ENCODE peak calls at places on chromosomes 5 and 9, in four cellular contexts. One of them, this sample, is unnamed.

GRCh38 chr9:4106744-4107143 is 193.1 kb downstream of the GLIS3 start:
- DNase-seq in H1: no peak
- DNase-seq in K562: no peak
- DNase-seq in GM12892: no peak
- DNase-seq in this sample: no peak

GRCh38 chr5:159199225-159199624 is 10.1 kb downstream of the RNF145 start:
- DNase-seq in H1: no peak
- DNase-seq in K562: no peak
- DNase-seq in GM12892: no peak
- DNase-seq in this sample: no peak

GRCh38 chr9:36864491-36865410 is 169.3 kb downstream of the PAX5 start:
- DNase-seq in H1: no peak
- DNase-seq in K562: no peak
- DNase-seq in GM12892: no peak
- DNase-seq in this sample: no peak

GRCh38 chr5:80904533-80905187 is 55.5 kb upstream of the RASGRF2 start:
- DNase-seq in H1: no peak
- DNase-seq in K562: no peak
- DNase-seq in GM12892: no peak
- DNase-seq in this sample: no peak

GRCh38 chr9:8292657-8293056 is 493.1 kb upstream of the DMAC1 start:
- DNase-seq in H1: no peak
- DNase-seq in K562: no peak
- DNase-seq in GM12892: no peak
- DNase-seq in this sample: no peak

GRCh38 chr9:127742435-127743088 is 7.5 kb upstream of the TOR2A start:
- DNase-seq in H1: peak
- DNase-seq in K562: peak
- DNase-seq in GM12892: no peak
- DNase-seq in this sample: no peak

GRCh38 chr9:36898621-36899020 is 135.4 kb downstream of the PAX5 start:
- DNase-seq in H1: no peak
- DNase-seq in K562: no peak
- DNase-seq in GM12892: no peak
- DNase-seq in this sample: no peak

GRCh38 chr5:159319822-159320221 is 10.5 kb downstream of the IL12B start:
- DNase-seq in H1: no peak
- DNase-seq in K562: no peak
- DNase-seq in GM12892: no peak
- DNase-seq in this sample: no peak

GRCh38 chr5:88666761-88667186 is 216.2 kb downstream of the MEF2C start:
- DNase-seq in H1: no peak
- DNase-seq in K562: no peak
- DNase-seq in GM12892: no peak
- DNase-seq in this sample: no peak

GRCh38 chr5:86878250-86878649 is 260.5 kb downstream of the COX7C start:
- DNase-seq in H1: no peak
- DNase-seq in K562: no peak
- DNase-seq in GM12892: no peak
- DNase-seq in this sample: no peak

GRCh38 chr5:145697251-145698016 is 137.7 kb downstream of the PRELID2 start:
- DNase-seq in H1: no peak
- DNase-seq in K562: peak
- DNase-seq in GM12892: no peak
- DNase-seq in this sample: peak

GRCh38 chr5:55546991-55547390 is 12.2 kb upstream of the PLPP1 start:
- DNase-seq in H1: no peak
- DNase-seq in K562: no peak
- DNase-seq in GM12892: no peak
- DNase-seq in this sample: no peak

GRCh38 chr9:136324501-136325300 is 2.6 kb upstream of the GPSM1 start:
- DNase-seq in H1: no peak
- DNase-seq in K562: no peak
- DNase-seq in GM12892: no peak
- DNase-seq in this sample: no peak

GRCh38 chr9:136312436-136312835 is 8.5 kb upstream of the CCDC187 start:
- DNase-seq in H1: no peak
- DNase-seq in K562: peak
- DNase-seq in GM12892: peak
- DNase-seq in this sample: no peak

GRCh38 chr9:93093449-93094293 is 2.3 kb upstream of the CARD19 start:
- DNase-seq in H1: no peak
- DNase-seq in K562: no peak
- DNase-seq in GM12892: no peak
- DNase-seq in this sample: no peak

GRCh38 chr5:16600397-16600796 is 16.4 kb downstream of the RETREG1 start:
- DNase-seq in H1: no peak
- DNase-seq in K562: no peak
- DNase-seq in GM12892: no peak
- DNase-seq in this sample: no peak

GRCh38 chr5:1734271-1734907 is 65.2 kb downstream of the MRPL36 start:
- DNase-seq in H1: no peak
- DNase-seq in K562: no peak
- DNase-seq in GM12892: no peak
- DNase-seq in this sample: no peak

GRCh38 chr5:78534148-78535009 is 114.2 kb downstream of the LHFPL2 start:
- DNase-seq in H1: no peak
- DNase-seq in K562: peak
- DNase-seq in GM12892: no peak
- DNase-seq in this sample: no peak

GRCh38 chr9:90868555-90868954 is 66.9 kb downstream of the SYK start:
- DNase-seq in H1: no peak
- DNase-seq in K562: no peak
- DNase-seq in GM12892: no peak
- DNase-seq in this sample: no peak

GRCh38 chr5:38911933-38912332 is 66.1 kb downstream of the OSMR start:
- DNase-seq in H1: no peak
- DNase-seq in K562: no peak
- DNase-seq in GM12892: no peak
- DNase-seq in this sample: no peak

GRCh38 chr9:123265833-123266232 is 2.6 kb downstream of the STRBP start:
- DNase-seq in H1: no peak
- DNase-seq in K562: peak
- DNase-seq in GM12892: no peak
- DNase-seq in this sample: no peak

GRCh38 chr5:91384671-91385430 is 1.7 kb upstream of the ARRDC3 start:
- DNase-seq in H1: no peak
- DNase-seq in K562: peak
- DNase-seq in GM12892: peak
- DNase-seq in this sample: peak

GRCh38 chr5:91302335-91302734 is 80.8 kb downstream of the ARRDC3 start:
- DNase-seq in H1: no peak
- DNase-seq in K562: no peak
- DNase-seq in GM12892: no peak
- DNase-seq in this sample: no peak

GRCh38 chr9:70049672-70050271 is 6.1 kb downstream of the MAMDC2 start:
- DNase-seq in H1: no peak
- DNase-seq in K562: no peak
- DNase-seq in GM12892: no peak
- DNase-seq in this sample: no peak

GRCh38 chr9:115808108-115808507 is 345.5 kb upstream of the PAPPA start:
- DNase-seq in H1: no peak
- DNase-seq in K562: no peak
- DNase-seq in GM12892: no peak
- DNase-seq in this sample: no peak

GRCh38 chr5:172110921-172111873 is 76.8 kb downstream of the STK10 start:
- DNase-seq in H1: no peak
- DNase-seq in K562: peak
- DNase-seq in GM12892: peak
- DNase-seq in this sample: no peak

GRCh38 chr5:139389701-139390638 is at the start of gene MZB1:
- DNase-seq in H1: no peak
- DNase-seq in K562: no peak
- DNase-seq in GM12892: peak
- DNase-seq in this sample: no peak

GRCh38 chr5:139386039-139386438 is 2.9 kb upstream of the SLC23A1 start:
- DNase-seq in H1: no peak
- DNase-seq in K562: no peak
- DNase-seq in GM12892: no peak
- DNase-seq in this sample: no peak

GRCh38 chr5:139390639-139391569 is 1.2 kb upstream of the MZB1 start:
- DNase-seq in H1: no peak
- DNase-seq in K562: no peak
- DNase-seq in GM12892: no peak
- DNase-seq in this sample: no peak

GRCh38 chr5:139387611-139388197 is 2.0 kb downstream of the MZB1 start:
- DNase-seq in H1: no peak
- DNase-seq in K562: no peak
- DNase-seq in GM12892: no peak
- DNase-seq in this sample: no peak

GRCh38 chr5:139388198-139388821 is 1.4 kb downstream of the MZB1 start:
- DNase-seq in H1: no peak
- DNase-seq in K562: no peak
- DNase-seq in GM12892: no peak
- DNase-seq in this sample: no peak
- TF ChIP-seq POLR2A in H1: no peak
- TF ChIP-seq POLR2A in K562: no peak
- TF ChIP-seq POLR2A in GM12892: peak
- TF ChIP-seq POLR2A in this sample: no peak

GRCh38 chr5:149457393-149457763 is 78.3 kb upstream of the IL17B start:
- DNase-seq in H1: no peak
- DNase-seq in K562: no peak
- DNase-seq in GM12892: no peak
- DNase-seq in this sample: no peak

GRCh38 chr5:149456597-149457392 is 77.7 kb upstream of the IL17B start:
- DNase-seq in H1: no peak
- DNase-seq in K562: peak
- DNase-seq in GM12892: no peak
- DNase-seq in this sample: no peak

GRCh38 chr5:149452665-149453617 is 73.8 kb upstream of the IL17B start:
- DNase-seq in H1: no peak
- DNase-seq in K562: no peak
- DNase-seq in GM12892: no peak
- DNase-seq in this sample: no peak

GRCh38 chr5:149453618-149454415 is 74.7 kb upstream of the IL17B start:
- DNase-seq in H1: no peak
- DNase-seq in K562: no peak
- DNase-seq in GM12892: no peak
- DNase-seq in this sample: no peak

GRCh38 chr5:149455889-149456409 is 76.9 kb upstream of the IL17B start:
- DNase-seq in H1: no peak
- DNase-seq in K562: peak
- DNase-seq in GM12892: no peak
- DNase-seq in this sample: peak
- TF ChIP-seq POLR2AphosphoS5 in H1: no peak
- TF ChIP-seq POLR2AphosphoS5 in K562: peak
- TF ChIP-seq POLR2AphosphoS5 in GM12892: no peak
- TF ChIP-seq POLR2AphosphoS5 in this sample: peak

GRCh38 chr9:133853331-133853730 is 115.2 kb upstream of the SARDH start:
- DNase-seq in H1: no peak
- DNase-seq in K562: no peak
- DNase-seq in GM12892: no peak
- DNase-seq in this sample: no peak

GRCh38 chr9:133855802-133856592 is 117.8 kb upstream of the SARDH start:
- DNase-seq in H1: no peak
- DNase-seq in K562: no peak
- DNase-seq in GM12892: no peak
- DNase-seq in this sample: no peak

GRCh38 chr9:133854785-133855184 is 116.6 kb upstream of the SARDH start:
- DNase-seq in H1: no peak
- DNase-seq in K562: no peak
- DNase-seq in GM12892: no peak
- DNase-seq in this sample: no peak

GRCh38 chr9:133852476-133852875 is 114.3 kb upstream of the SARDH start:
- DNase-seq in H1: no peak
- DNase-seq in K562: no peak
- DNase-seq in GM12892: no peak
- DNase-seq in this sample: no peak

GRCh38 chr9:133854048-133854447 is 115.9 kb upstream of the SARDH start:
- DNase-seq in H1: no peak
- DNase-seq in K562: no peak
- DNase-seq in GM12892: no peak
- DNase-seq in this sample: no peak
- TF ChIP-seq POLR2A in H1: no peak
- TF ChIP-seq POLR2A in K562: no peak
- TF ChIP-seq POLR2A in GM12892: no peak
- TF ChIP-seq POLR2A in this sample: no peak

GRCh38 chr5:150517272-150518152 is 9.6 kb downstream of the NDST1 start:
- DNase-seq in H1: no peak
- DNase-seq in K562: peak
- DNase-seq in GM12892: no peak
- DNase-seq in this sample: peak
- TF ChIP-seq POLR2AphosphoS5 in H1: no peak
- TF ChIP-seq POLR2AphosphoS5 in K562: no peak
- TF ChIP-seq POLR2AphosphoS5 in GM12892: no peak
- TF ChIP-seq POLR2AphosphoS5 in this sample: no peak

GRCh38 chr9:96566401-96567202 is 53.0 kb downstream of the CDC14B start:
- DNase-seq in H1: peak
- DNase-seq in K562: peak
- DNase-seq in GM12892: peak
- DNase-seq in this sample: peak
- TF ChIP-seq POLR2A in H1: no peak
- TF ChIP-seq POLR2A in K562: no peak
- TF ChIP-seq POLR2A in GM12892: peak
- TF ChIP-seq POLR2A in this sample: no peak

DNA sequence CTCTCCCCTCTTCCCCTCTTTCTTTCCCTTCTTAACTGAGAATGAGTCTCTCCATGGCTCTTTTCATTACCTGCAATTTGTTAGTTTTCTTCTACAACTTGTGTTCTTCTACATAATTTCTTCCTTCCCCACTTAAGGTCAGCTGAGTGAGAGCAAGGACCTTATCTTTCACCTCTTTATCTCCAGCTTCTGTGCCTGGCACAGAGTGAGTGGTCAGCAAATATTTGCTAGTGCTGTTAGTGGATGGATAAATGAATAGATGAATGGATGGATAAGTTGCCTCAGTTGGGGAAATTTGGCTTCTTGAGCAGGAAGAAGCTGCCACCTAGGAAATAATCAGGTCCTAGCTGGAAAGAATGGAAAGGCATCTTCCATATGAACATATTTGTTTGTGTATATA is 44.6 kb upstream of the PPARGC1B start:
- DNase-seq in H1: no peak
- DNase-seq in K562: no peak
- DNase-seq in GM12892: no peak
- DNase-seq in this sample: no peak
- TF ChIP-seq POLR2AphosphoS5 in H1: no peak
- TF ChIP-seq POLR2AphosphoS5 in K562: no peak
- TF ChIP-seq POLR2AphosphoS5 in GM12892: no peak
- TF ChIP-seq POLR2AphosphoS5 in this sample: no peak

DNA sequence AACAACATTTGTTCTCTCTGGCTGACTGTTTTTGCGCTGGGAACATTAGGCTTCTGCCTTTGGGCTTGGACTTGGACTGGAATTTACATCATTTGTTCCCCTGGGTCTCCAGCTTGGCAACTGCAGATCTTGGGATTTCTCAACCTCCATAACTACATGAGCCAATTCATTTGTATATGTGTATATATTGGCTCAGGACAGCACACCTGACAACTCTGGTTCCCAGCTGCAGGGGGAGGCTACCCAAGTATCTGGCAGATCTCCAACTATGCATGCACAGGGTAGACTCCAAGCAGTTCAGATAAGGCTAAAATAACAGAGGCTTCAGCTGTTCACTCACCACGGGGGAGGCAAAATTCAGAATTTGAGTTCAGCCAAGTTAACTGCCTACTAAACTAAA is 31.6 kb upstream of the F2RL1 start:
- DNase-seq in H1: no peak
- DNase-seq in K562: no peak
- DNase-seq in GM12892: no peak
- DNase-seq in this sample: no peak
- TF ChIP-seq POLR2A in H1: no peak
- TF ChIP-seq POLR2A in K562: no peak
- TF ChIP-seq POLR2A in GM12892: no peak
- TF ChIP-seq POLR2A in this sample: no peak

This sample was measured in HCT116.